ENCODE peak calls at places on chromosome 16, in four cellular contexts. Y is right atrium auricular region, E is ovary, M is neuronal stem cell. H is an unnamed sample.

GRCh38 chr16:83215417-83216001 is 588.7 kb downstream of the CDH13 start:
- DNase-seq in Y (no peak), E (no peak), M (peak; percentile 39), H (no peak)

GRCh38 chr16:3698941-3699340 is 18.4 kb downstream of the TRAP1 start:
- DNase-seq in Y (no peak), E (no peak), M (no peak), H (no peak)

GRCh38 chr16:88665148-88665547 is 2.3 kb upstream of the MVD start:
- DNase-seq in Y (no peak), E (no peak), M (no peak), H (no peak)

GRCh38 chr16:17371014-17371296 is 99.8 kb downstream of the XYLT1 start:
- DNase-seq in Y (no peak), E (no peak), M (no peak), H (no peak)

GRCh38 chr16:78751601-78752000 is 652.1 kb downstream of the WWOX start:
- DNase-seq in Y (no peak), E (no peak), M (no peak), H (no peak)

GRCh38 chr16:88922114-88922825 is 54.7 kb downstream of the CBFA2T3 start:
- DNase-seq in Y (peak; percentile 88), E (peak; percentile 45), M (no peak), H (no peak)

GRCh38 chr16:63904182-63904581 is 1217.7 kb downstream of the CDH11 start:
- DNase-seq in Y (no peak), E (no peak), M (no peak), H (no peak)

GRCh38 chr16:53166099-53166498 is 111.3 kb downstream of the CHD9 start:
- DNase-seq in Y (no peak), E (no peak), M (no peak), H (peak; percentile 29)

GRCh38 chr16:35792516-35793285 is 2333.3 kb downstream of the TP53TG3F start:
- DNase-seq in Y (no peak), E (no peak), M (no peak), H (no peak)

GRCh38 chr16:16905850-16906249 is 526.9 kb downstream of the NPIPA7 start:
- DNase-seq in Y (no peak), E (no peak), M (no peak), H (no peak)

GRCh38 chr16:48385272-48385953 is at the start of gene SIAH1:
- DNase-seq in Y (peak; percentile 81), E (peak; percentile 94), M (peak; percentile 91), H (no peak)

GRCh38 chr16:70151391-70151790 is 22.2 kb upstream of the CLEC18C start:
- DNase-seq in Y (no peak), E (no peak), M (no peak), H (no peak)

GRCh38 chr16:11465675-11466074 is 120.4 kb downstream of the RMI2 start:
- DNase-seq in Y (no peak), E (no peak), M (no peak), H (no peak)

GRCh38 chr16:30921459-30921747 is 2.0 kb upstream of the FBXL19 start:
- DNase-seq in Y (no peak), E (no peak), M (no peak), H (no peak)

GRCh38 chr16:67804853-67805542 is 1.4 kb downstream of the RANBP10 start:
- DNase-seq in Y (no peak), E (no peak), M (no peak), H (no peak)

GRCh38 chr16:55047331-55047730 is 116.7 kb downstream of the IRX5 start:
- DNase-seq in Y (no peak), E (no peak), M (no peak), H (no peak)

GRCh38 chr16:10098991-10099390 is 83.2 kb downstream of the GRIN2A start:
- DNase-seq in Y (no peak), E (no peak), M (no peak), H (no peak)

GRCh38 chr16:79096246-79096645 is 504.3 kb downstream of the MAF start:
- DNase-seq in Y (no peak), E (no peak), M (no peak), H (no peak)

GRCh38 chr16:54812229-54812628 is 118.4 kb upstream of the IRX5 start:
- DNase-seq in Y (no peak), E (no peak), M (no peak), H (no peak)

GRCh38 chr16:88650749-88651275 is at the start of gene CYBA:
- DNase-seq in Y (peak; percentile 66), E (peak; percentile 70), M (peak; percentile 44), H (no peak)

GRCh38 chr16:54453863-54454262 is 167.3 kb upstream of the IRX3 start:
- DNase-seq in Y (no peak), E (no peak), M (no peak), H (no peak)

GRCh38 chr16:14202697-14203096 is 131.6 kb downstream of the MRTFB start:
- DNase-seq in Y (no peak), E (no peak), M (no peak), H (no peak)

GRCh38 chr16:62711797-62712196 is 675.6 kb upstream of the CDH8 start:
- DNase-seq in Y (no peak), E (no peak), M (no peak), H (no peak)

GRCh38 chr16:14354561-14355351 is 275.3 kb downstream of the PARN start:
- DNase-seq in Y (no peak), E (no peak), M (no peak), H (no peak)

GRCh38 chr16:47461598-47462266 is 601 bp downstream of the PHKB start:
- DNase-seq in Y (no peak), E (no peak), M (no peak), H (peak; percentile 22)

DNA sequence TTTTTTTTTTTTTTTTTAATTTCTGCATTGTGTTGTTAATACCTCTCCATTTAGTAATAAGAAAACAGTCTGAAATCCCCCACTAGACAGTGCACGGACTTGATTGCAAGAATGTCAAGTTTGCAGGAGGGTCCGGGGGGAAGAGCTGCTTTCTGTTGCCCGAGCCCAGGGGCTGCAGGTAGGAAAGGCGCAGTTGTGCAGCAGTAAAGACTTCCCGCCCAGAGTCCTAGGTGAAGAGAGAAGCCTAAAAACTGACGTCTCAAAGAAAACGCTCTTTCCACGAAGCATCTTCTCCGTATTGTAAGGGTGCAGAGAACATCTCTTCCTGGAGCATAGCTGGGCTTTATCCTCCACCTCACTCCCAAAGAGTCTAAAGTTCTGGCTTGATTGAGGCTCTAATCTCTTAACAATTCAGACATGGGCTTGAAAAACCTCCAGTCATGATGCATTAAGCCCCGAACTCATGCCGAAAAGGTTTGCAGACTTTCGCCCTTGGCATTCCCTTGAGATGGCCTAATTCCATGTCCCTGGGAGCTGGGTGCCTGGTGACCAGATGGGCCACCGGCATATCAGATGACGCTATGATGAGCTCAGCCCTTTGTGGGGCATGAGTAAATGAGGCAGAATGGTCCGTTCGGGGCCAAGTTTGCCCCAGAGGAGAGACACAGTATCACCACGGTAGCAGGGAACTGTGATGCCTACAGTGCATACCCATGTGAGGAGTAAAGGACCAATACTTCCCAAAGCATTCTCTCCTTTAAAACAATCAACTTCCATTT is 436.2 kb upstream of the ZFHX3 start:
- DNase-seq in Y (peak; percentile 26), E (no peak), M (no peak), H (no peak)
- H3K4me3 ChIP-seq in Y (no peak overlapping the region), E (no peak overlapping the region), M (no peak overlapping the region), H (no peak overlapping the region)

GRCh38 chr16:84823926-84824325 is 4.1 kb downstream of the CRISPLD2 start:
- DNase-seq in Y (no peak), E (no peak), M (no peak), H (no peak)

GRCh38 chr16:84823484-84823883 is 3.7 kb downstream of the CRISPLD2 start:
- DNase-seq in Y (no peak), E (no peak), M (no peak), H (no peak)

GRCh38 chr16:84821728-84822676 is 2.2 kb downstream of the CRISPLD2 start:
- DNase-seq in Y (no peak), E (peak; percentile 19), M (no peak), H (no peak)

GRCh38 chr16:84821179-84821578 is 1.4 kb downstream of the CRISPLD2 start:
- DNase-seq in Y (no peak), E (no peak), M (no peak), H (no peak)

DNA sequence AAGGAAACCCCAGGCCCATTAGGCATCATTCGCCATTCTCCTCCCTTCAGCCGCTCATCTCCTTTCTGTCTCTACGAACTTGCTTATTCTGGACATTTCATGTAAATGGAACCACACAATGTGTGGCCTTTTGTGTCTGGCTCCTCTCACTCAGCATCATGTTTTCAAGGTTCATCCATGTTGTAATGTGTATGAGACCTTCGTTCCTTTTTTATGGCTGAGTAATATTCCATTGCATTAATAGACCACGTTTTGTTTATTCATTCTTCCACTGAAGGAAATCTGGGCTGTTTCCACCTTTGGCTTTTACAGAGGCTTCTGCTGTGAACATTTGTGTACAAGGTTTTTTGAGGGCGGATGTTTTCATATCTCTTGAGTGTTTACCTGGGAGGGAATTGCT is 3.2 kb downstream of the CRISPLD2 start:
- DNase-seq in Y (no peak), E (no peak), M (no peak), H (no peak)
- H3K4me3 ChIP-seq in Y (peak overlapping the region; percentile 67), E (peak overlapping the region; percentile 65), M (no peak overlapping the region), H (no peak overlapping the region)

GRCh38 chr16:567362-568256 is 804 bp downstream of the NHLRC4 start:
- DNase-seq in Y (no peak), E (no peak), M (no peak), H (no peak)
- H3K4me3 ChIP-seq in Y (peak overlapping the region; percentile 39), E (no peak overlapping the region), M (no peak overlapping the region), H (no peak overlapping the region)

DNA sequence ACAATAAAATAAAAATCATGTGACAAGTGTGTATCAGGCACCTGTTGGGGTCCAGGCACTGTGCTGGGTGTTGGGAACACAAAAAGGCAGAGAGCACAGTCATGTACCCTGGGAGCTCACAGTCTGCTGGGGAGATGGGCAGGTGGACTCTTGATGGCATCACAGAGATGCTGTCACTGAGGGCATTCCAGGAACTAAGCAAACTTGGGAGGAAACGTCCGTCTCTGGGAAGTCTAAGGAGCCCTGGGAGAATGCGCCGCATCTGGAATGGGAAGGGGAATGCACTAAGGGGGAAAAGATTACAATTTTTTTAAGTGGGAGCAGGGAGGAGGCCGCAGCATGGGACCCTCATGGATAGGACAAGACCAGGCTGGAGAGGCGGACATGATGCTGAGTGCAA is 80.9 kb upstream of the ZNF423 start:
- DNase-seq in Y (no peak), E (no peak), M (no peak), H (no peak)
- H3K4me3 ChIP-seq in Y (no peak overlapping the region), E (no peak overlapping the region), M (no peak overlapping the region), H (no peak overlapping the region)

GRCh38 chr16:58679763-58680162 is 4.8 kb downstream of the SLC38A7 start:
- DNase-seq in Y (no peak), E (no peak), M (no peak), H (no peak)

GRCh38 chr16:58684001-58684353 is 593 bp downstream of the SLC38A7 start:
- DNase-seq in Y (no peak), E (no peak), M (no peak), H (no peak)

GRCh38 chr16:58684354-58685083 is at the start of gene SLC38A7:
- DNase-seq in Y (peak; percentile 94), E (peak; percentile 86), M (peak; percentile 75), H (no peak)

DNA sequence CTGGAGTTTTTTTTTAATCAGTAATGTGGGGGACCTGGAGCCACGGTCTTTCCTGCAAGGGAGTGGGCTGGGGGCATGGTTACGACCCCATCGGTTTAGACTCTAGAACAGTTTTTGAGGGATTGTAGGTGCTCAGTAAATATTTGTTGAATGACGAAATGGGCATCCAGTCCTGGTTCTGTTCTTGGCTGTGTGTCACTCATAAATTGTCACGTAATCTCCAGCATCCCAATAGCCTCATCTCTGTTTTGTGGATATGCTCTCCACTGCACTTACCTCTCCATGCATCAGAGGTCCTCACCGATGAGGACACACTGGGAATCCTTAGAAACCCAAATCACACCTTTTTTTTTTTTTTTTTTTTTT is 497 bp upstream of the SLC38A7 start:
- DNase-seq in Y (no peak), E (no peak), M (no peak), H (no peak)
- H3K4me3 ChIP-seq in Y (peak overlapping the region; percentile 89), E (peak overlapping the region; percentile 81), M (peak overlapping the region; percentile 80), H (peak overlapping the region; percentile 99)

GRCh38 chr16:25419681-25420080 is 162.0 kb upstream of the ZKSCAN2 start:
- DNase-seq in Y (no peak), E (no peak), M (no peak), H (no peak)
- H3K4me3 ChIP-seq in Y (no peak overlapping the region), E (no peak overlapping the region), M (no peak overlapping the region), H (no peak overlapping the region)

H was measured in epithelial cell of proximal tubule.